ENCODE peak calls at places on chromosomes 2 and 18, in seven cellular contexts. V is pancreas, W is psoas muscle, L is AG10803, A is kidney, N is A549, Q is GM20000. U is an unnamed sample.
A peak's percentile ranks its signal among the peaks of the same experiment; 100 is the strongest.

GRCh38 chr2:9693138-9693520 is 62.3 kb upstream of the YWHAQ start:
- DNase-seq in V (no peak), W (peak; percentile 83), L (peak; percentile 90), A (no peak), N (no peak), Q (no peak), U (peak; percentile 41)

GRCh38 chr18:74137920-74138538 is 9.6 kb downstream of the FBXO15 start:
- DNase-seq in V (no peak), W (no peak), L (no peak), A (no peak), N (no peak), Q (no peak), U (no peak)

GRCh38 chr18:68797901-68798300 is at the start of gene CCDC102B:
- DNase-seq in V (no peak), W (no peak), L (peak; percentile 80), A (no peak), N (no peak), Q (no peak), U (peak; percentile 80)

GRCh38 chr2:186349508-186349907 is 136.6 kb upstream of the ZC3H15 start:
- DNase-seq in V (no peak), W (no peak), L (peak; percentile 65), A (no peak), N (peak; percentile 44), Q (no peak), U (peak; percentile 36)

GRCh38 chr2:203880557-203881125 is 13.1 kb downstream of the CTLA4 start:
- DNase-seq in V (no peak), W (no peak), L (no peak), A (no peak), N (no peak), Q (no peak), U (no peak)

GRCh38 chr2:109614715-109615636 is 812 bp downstream of the SOWAHC start:
- DNase-seq in V (peak; percentile 50), W (peak; percentile 32), L (no peak), A (peak; percentile 83), N (peak; percentile 31), Q (no peak), U (no peak)

GRCh38 chr2:196750977-196751631 is 48.4 kb downstream of the GTF3C3 start:
- DNase-seq in V (peak; percentile 47), W (peak; percentile 27), L (peak; percentile 77), A (peak; percentile 65), N (peak; percentile 79), Q (peak; percentile 66), U (peak; percentile 16)

GRCh38 chr18:38427736-38428135 is 862.1 kb upstream of the CELF4 start:
- DNase-seq in V (no peak), W (no peak), L (no peak), A (no peak), N (no peak), Q (no peak), U (no peak)

GRCh38 chr2:109123586-109124201 is 5.3 kb upstream of the SH3RF3 start:
- DNase-seq in V (no peak), W (no peak), L (no peak), A (no peak), N (no peak), Q (no peak), U (no peak)

GRCh38 chr2:102049756-102050443 is 58.1 kb downstream of the IL1R2 start:
- DNase-seq in V (no peak), W (peak; percentile 67), L (peak; percentile 81), A (no peak), N (no peak), Q (no peak), U (no peak)

GRCh38 chr18:49565656-49566055 is 3.8 kb downstream of the LIPG start:
- DNase-seq in V (peak; percentile 78), W (no peak), L (no peak), A (no peak), N (no peak), Q (no peak), U (no peak)

GRCh38 chr2:100616841-100617390 is 54.1 kb downstream of the PDCL3 start:
- DNase-seq in V (no peak), W (no peak), L (no peak), A (no peak), N (no peak), Q (no peak), U (no peak)

GRCh38 chr2:209614630-209615369 is 156.8 kb upstream of the UNC80 start:
- DNase-seq in V (no peak), W (no peak), L (no peak), A (no peak), N (no peak), Q (no peak), U (no peak)

GRCh38 chr18:35635171-35635570 is 53.6 kb downstream of the GALNT1 start:
- DNase-seq in V (no peak), W (no peak), L (peak; percentile 58), A (no peak), N (no peak), Q (no peak), U (no peak)

GRCh38 chr2:200367155-200367554 is 60.7 kb downstream of the SPATS2L start:
- DNase-seq in V (no peak), W (no peak), L (no peak), A (peak; percentile 82), N (peak; percentile 17), Q (no peak), U (no peak)

GRCh38 chr18:79871026-79871390 is 73.3 kb downstream of the KCNG2 start:
- DNase-seq in V (no peak), W (no peak), L (no peak), A (no peak), N (no peak), Q (no peak), U (no peak)

GRCh38 chr2:133489641-133490411 is 78.4 kb downstream of the NCKAP5 start:
- DNase-seq in V (peak; percentile 28), W (peak; percentile 47), L (peak; percentile 39), A (no peak), N (no peak), Q (no peak), U (no peak)

GRCh38 chr2:133667085-133667484 is 98.8 kb upstream of the NCKAP5 start:
- DNase-seq in V (no peak), W (no peak), L (peak; percentile 40), A (no peak), N (peak; percentile 45), Q (no peak), U (no peak)

GRCh38 chr2:144162652-144163051 is 357.3 kb downstream of the ZEB2 start:
- DNase-seq in V (peak; percentile 11), W (no peak), L (no peak), A (no peak), N (peak; percentile 35), Q (peak; percentile 10), U (no peak)

GRCh38 chr2:100422320-100422719 is 4.9 kb upstream of the CHST10 start:
- DNase-seq in V (no peak), W (no peak), L (peak; percentile 29), A (no peak), N (peak; percentile 50), Q (no peak), U (no peak)

GRCh38 chr18:3472681-3473544 is 22.9 kb downstream of the TGIF1 start:
- DNase-seq in V (no peak), W (no peak), L (no peak), A (no peak), N (no peak), Q (no peak), U (no peak)

GRCh38 chr2:44453289-44453688 is 91.5 kb downstream of the CAMKMT start:
- DNase-seq in V (no peak), W (no peak), L (no peak), A (no peak), N (no peak), Q (no peak), U (no peak)

GRCh38 chr2:215756351-215756731 is 257.0 kb downstream of the MREG start:
- DNase-seq in V (no peak), W (no peak), L (no peak), A (no peak), N (no peak), Q (no peak), U (no peak)

GRCh38 chr2:232854082-232854481 is 16.0 kb upstream of the SNORC start:
- DNase-seq in V (no peak), W (no peak), L (peak; percentile 51), A (peak; percentile 69), N (peak; percentile 84), Q (no peak), U (peak; percentile 55)

GRCh38 chr2:85475801-85476610 is 57.5 kb downstream of the SH2D6 start:
- DNase-seq in V (no peak), W (no peak), L (no peak), A (no peak), N (no peak), Q (no peak), U (no peak)

GRCh38 chr2:29804671-29805070 is 116.7 kb downstream of the ALK start:
- DNase-seq in V (no peak), W (no peak), L (no peak), A (no peak), N (no peak), Q (no peak), U (no peak)
- TF ChIP-seq CTCF in V (no peak), W (no peak), L (no peak), A (no peak), N (no peak), Q (no peak), U (no peak)

GRCh38 chr2:191759200-191759507 is 81.2 kb downstream of the NABP1 start:
- DNase-seq in V (no peak), W (no peak), L (no peak), A (no peak), N (no peak), Q (no peak), U (no peak)
- TF ChIP-seq CTCF in V (no peak), W (no peak), L (no peak), A (no peak), N (no peak), Q (no peak), U (no peak)

GRCh38 chr2:240238786-240239185 is 98.3 kb upstream of the OTOS start:
- DNase-seq in V (no peak), W (no peak), L (no peak), A (no peak), N (no peak), Q (no peak), U (no peak)
- TF ChIP-seq CTCF in V (no peak), W (no peak), L (no peak), A (no peak), N (no peak), Q (no peak), U (no peak)

DNA sequence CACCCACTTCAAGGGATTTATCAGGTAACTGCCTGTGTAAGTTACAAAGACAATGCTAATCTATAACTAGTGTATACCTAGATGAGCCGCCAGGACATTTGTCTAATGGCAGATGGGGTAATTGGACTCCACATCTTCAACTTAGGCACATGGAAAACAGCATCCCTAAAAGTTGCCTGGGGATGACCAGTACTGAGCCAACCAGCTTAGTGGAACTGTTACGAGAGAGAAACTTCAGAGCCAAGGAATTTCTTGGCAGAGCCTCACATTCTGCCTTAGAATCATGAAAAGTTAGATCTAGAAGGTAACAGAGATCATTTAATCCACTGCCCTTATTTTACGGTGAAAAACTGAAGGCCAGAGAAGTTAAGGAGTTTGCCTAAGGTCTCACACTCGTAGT is 15.5 kb upstream of the CLASP1 start:
- DNase-seq in V (no peak), W (no peak), L (no peak), A (no peak), N (no peak), Q (no peak), U (no peak)
- TF ChIP-seq CTCF in V (no peak), W (no peak), L (no peak), A (no peak), N (no peak), Q (no peak), U (no peak)

GRCh38 chr2:71672011-71672639 is 218.8 kb downstream of the DYSF start:
- DNase-seq in V (no peak), W (no peak), L (no peak), A (peak; percentile 49), N (no peak), Q (no peak), U (no peak)
- TF ChIP-seq CTCF in V (no peak), W (no peak), L (peak; percentile 19), A (no peak), N (no peak), Q (no peak), U (peak; percentile 3)

GRCh38 chr2:152835674-152836073 is 117.3 kb downstream of the ARL6IP6 start:
- DNase-seq in V (no peak), W (no peak), L (no peak), A (no peak), N (no peak), Q (no peak), U (no peak)
- TF ChIP-seq CTCF in V (no peak), W (no peak), L (no peak), A (no peak), N (no peak), Q (no peak), U (no peak)

U was measured in AG09319.